ENCODE peak calls at places on chromosome X, in eight cellular contexts. One of them, this sample, is unnamed.

GRCh38 chrX:54076903-54077302 is 32.6 kb upstream of the PHF8 start:
- DNase-seq in RWPE1: peak; percentile 34
- DNase-seq in esophagus squamous epithelium: no peak
- DNase-seq in progenitor cell of endocrine pancreas: no peak
- DNase-seq in GM13976: no peak
- DNase-seq in Peyer's patch: no peak
- DNase-seq in HL-60: no peak
- DNase-seq in astrocyte of the spinal cord: peak; percentile 9
- DNase-seq in this sample: no peak

GRCh38 chrX:43580621-43581020 is 75.5 kb upstream of the MAOA start:
- DNase-seq in RWPE1: no peak
- DNase-seq in astrocyte of the spinal cord: no peak
- DNase-seq in GM13976: no peak
- DNase-seq in esophagus squamous epithelium: no peak
- DNase-seq in progenitor cell of endocrine pancreas: no peak
- DNase-seq in Peyer's patch: no peak
- DNase-seq in HL-60: no peak
- DNase-seq in this sample: no peak

GRCh38 chrX:133674726-133675470 is 259.6 kb upstream of the GPC4 start:
- DNase-seq in esophagus squamous epithelium: no peak
- DNase-seq in RWPE1: peak; percentile 12
- DNase-seq in astrocyte of the spinal cord: no peak
- DNase-seq in Peyer's patch: no peak
- DNase-seq in GM13976: no peak
- DNase-seq in HL-60: no peak
- DNase-seq in progenitor cell of endocrine pancreas: no peak
- DNase-seq in this sample: no peak

GRCh38 chrX:31658360-31658759 is 586.5 kb upstream of the FTHL17 start:
- DNase-seq in esophagus squamous epithelium: no peak
- DNase-seq in astrocyte of the spinal cord: peak; percentile 33
- DNase-seq in Peyer's patch: no peak
- DNase-seq in HL-60: no peak
- DNase-seq in GM13976: no peak
- DNase-seq in RWPE1: peak; percentile 1
- DNase-seq in progenitor cell of endocrine pancreas: no peak
- DNase-seq in this sample: no peak

GRCh38 chrX:67408423-67409079 is 135.3 kb upstream of the AR start:
- DNase-seq in esophagus squamous epithelium: no peak
- DNase-seq in HL-60: no peak
- DNase-seq in Peyer's patch: no peak
- DNase-seq in progenitor cell of endocrine pancreas: no peak
- DNase-seq in GM13976: no peak
- DNase-seq in RWPE1: no peak
- DNase-seq in astrocyte of the spinal cord: no peak
- DNase-seq in this sample: no peak

GRCh38 chrX:143580266-143580665 is 55.6 kb downstream of the SLITRK4 start:
- DNase-seq in RWPE1: peak; percentile 10
- DNase-seq in GM13976: no peak
- DNase-seq in astrocyte of the spinal cord: no peak
- DNase-seq in progenitor cell of endocrine pancreas: no peak
- DNase-seq in esophagus squamous epithelium: no peak
- DNase-seq in HL-60: peak; percentile 70
- DNase-seq in Peyer's patch: no peak
- DNase-seq in this sample: peak; percentile 2

GRCh38 chrX:133681416-133681815 is 266.1 kb upstream of the GPC4 start:
- DNase-seq in Peyer's patch: no peak
- DNase-seq in RWPE1: no peak
- DNase-seq in astrocyte of the spinal cord: no peak
- DNase-seq in HL-60: no peak
- DNase-seq in GM13976: no peak
- DNase-seq in esophagus squamous epithelium: no peak
- DNase-seq in progenitor cell of endocrine pancreas: no peak
- DNase-seq in this sample: no peak

GRCh38 chrX:119690921-119691716 is 1.8 kb downstream of the SEPTIN6 start:
- DNase-seq in progenitor cell of endocrine pancreas: no peak
- DNase-seq in esophagus squamous epithelium: no peak
- DNase-seq in HL-60: peak; percentile 34
- DNase-seq in RWPE1: peak; percentile 10
- DNase-seq in astrocyte of the spinal cord: no peak
- DNase-seq in GM13976: no peak
- DNase-seq in Peyer's patch: no peak
- DNase-seq in this sample: no peak

GRCh38 chrX:41655631-41656030 is 33.1 kb upstream of the GPR34 start:
- DNase-seq in esophagus squamous epithelium: no peak
- DNase-seq in GM13976: no peak
- DNase-seq in Peyer's patch: no peak
- DNase-seq in HL-60: no peak
- DNase-seq in RWPE1: peak; percentile 3
- DNase-seq in astrocyte of the spinal cord: no peak
- DNase-seq in progenitor cell of endocrine pancreas: no peak
- DNase-seq in this sample: no peak

GRCh38 chrX:79133897-79134296 is 10.6 kb upstream of the GPR174 start:
- DNase-seq in Peyer's patch: no peak
- DNase-seq in GM13976: no peak
- DNase-seq in HL-60: no peak
- DNase-seq in progenitor cell of endocrine pancreas: no peak
- DNase-seq in astrocyte of the spinal cord: no peak
- DNase-seq in RWPE1: no peak
- DNase-seq in esophagus squamous epithelium: no peak
- DNase-seq in this sample: no peak

GRCh38 chrX:44439242-44439641 is 95.8 kb upstream of the EFHC2 start:
- DNase-seq in astrocyte of the spinal cord: no peak
- DNase-seq in GM13976: no peak
- DNase-seq in RWPE1: no peak
- DNase-seq in Peyer's patch: no peak
- DNase-seq in progenitor cell of endocrine pancreas: no peak
- DNase-seq in HL-60: no peak
- DNase-seq in esophagus squamous epithelium: no peak
- DNase-seq in this sample: no peak

GRCh38 chrX:10326578-10326977 is 169.8 kb downstream of the CLCN4 start:
- DNase-seq in RWPE1: no peak
- DNase-seq in progenitor cell of endocrine pancreas: no peak
- DNase-seq in astrocyte of the spinal cord: no peak
- DNase-seq in Peyer's patch: no peak
- DNase-seq in esophagus squamous epithelium: no peak
- DNase-seq in HL-60: peak; percentile 7
- DNase-seq in GM13976: no peak
- DNase-seq in this sample: no peak

GRCh38 chrX:77446840-77447239 is 349 bp upstream of the FGF16 start:
- DNase-seq in GM13976: peak; percentile 25
- DNase-seq in RWPE1: no peak
- DNase-seq in progenitor cell of endocrine pancreas: no peak
- DNase-seq in Peyer's patch: no peak
- DNase-seq in esophagus squamous epithelium: no peak
- DNase-seq in astrocyte of the spinal cord: no peak
- DNase-seq in HL-60: no peak
- DNase-seq in this sample: peak; percentile 3

GRCh38 chrX:12617241-12617640 is 174.0 kb upstream of the PRPS2 start:
- DNase-seq in HL-60: no peak
- DNase-seq in GM13976: no peak
- DNase-seq in Peyer's patch: no peak
- DNase-seq in progenitor cell of endocrine pancreas: no peak
- DNase-seq in esophagus squamous epithelium: no peak
- DNase-seq in astrocyte of the spinal cord: no peak
- DNase-seq in RWPE1: no peak
- DNase-seq in this sample: no peak

GRCh38 chrX:63918611-63919010 is 133.6 kb upstream of the ARHGEF9 start:
- DNase-seq in HL-60: no peak
- DNase-seq in progenitor cell of endocrine pancreas: no peak
- DNase-seq in esophagus squamous epithelium: no peak
- DNase-seq in GM13976: no peak
- DNase-seq in Peyer's patch: no peak
- DNase-seq in astrocyte of the spinal cord: peak; percentile 3
- DNase-seq in RWPE1: no peak
- DNase-seq in this sample: peak; percentile 3

GRCh38 chrX:154322890-154323289 is 27.3 kb downstream of the TKTL1 start:
- DNase-seq in HL-60: no peak
- DNase-seq in GM13976: no peak
- DNase-seq in progenitor cell of endocrine pancreas: no peak
- DNase-seq in esophagus squamous epithelium: no peak
- DNase-seq in astrocyte of the spinal cord: no peak
- DNase-seq in RWPE1: no peak
- DNase-seq in Peyer's patch: no peak
- DNase-seq in this sample: no peak

GRCh38 chrX:63581390-63581789 is 203.6 kb downstream of the ARHGEF9 start:
- DNase-seq in astrocyte of the spinal cord: no peak
- DNase-seq in HL-60: no peak
- DNase-seq in Peyer's patch: no peak
- DNase-seq in progenitor cell of endocrine pancreas: no peak
- DNase-seq in RWPE1: no peak
- DNase-seq in esophagus squamous epithelium: no peak
- DNase-seq in GM13976: no peak
- DNase-seq in this sample: no peak

GRCh38 chrX:139446832-139447231 is 83.7 kb upstream of the F9 start:
- DNase-seq in Peyer's patch: no peak
- DNase-seq in esophagus squamous epithelium: no peak
- DNase-seq in astrocyte of the spinal cord: no peak
- DNase-seq in progenitor cell of endocrine pancreas: no peak
- DNase-seq in HL-60: no peak
- DNase-seq in RWPE1: no peak
- DNase-seq in GM13976: no peak
- DNase-seq in this sample: no peak

DNA sequence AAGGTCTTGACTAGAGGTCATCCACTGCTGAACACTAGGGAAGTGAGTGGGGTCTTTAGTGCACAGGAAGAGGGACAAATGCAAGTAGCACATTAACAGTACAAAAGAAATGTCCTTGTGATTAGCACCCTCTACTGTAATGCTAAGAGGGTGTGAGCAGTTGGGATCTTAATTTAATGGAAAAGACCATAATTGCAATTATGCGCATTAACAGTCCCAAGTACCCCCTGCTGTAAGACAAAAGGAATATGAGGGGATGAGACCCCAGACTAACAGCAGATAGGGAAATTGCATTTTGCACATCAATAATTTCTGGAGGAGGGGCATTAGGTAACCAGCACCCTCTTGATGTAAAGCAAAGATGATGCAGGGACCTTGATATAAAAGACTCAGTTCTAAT is 285.0 kb downstream of the CHIC1 start:
- DNase-seq in esophagus squamous epithelium: no peak
- DNase-seq in progenitor cell of endocrine pancreas: no peak
- DNase-seq in HL-60: no peak
- DNase-seq in Peyer's patch: no peak
- DNase-seq in astrocyte of the spinal cord: no peak
- DNase-seq in GM13976: no peak
- DNase-seq in RWPE1: no peak
- DNase-seq in this sample: no peak
- TF ChIP-seq CTCF in esophagus squamous epithelium: no peak
- TF ChIP-seq CTCF in progenitor cell of endocrine pancreas: no peak
- TF ChIP-seq CTCF in HL-60: no peak
- TF ChIP-seq CTCF in Peyer's patch: no peak
- TF ChIP-seq CTCF in astrocyte of the spinal cord: no peak
- TF ChIP-seq CTCF in GM13976: no peak
- TF ChIP-seq CTCF in RWPE1: no peak
- TF ChIP-seq CTCF in this sample: no peak

GRCh38 chrX:95056901-95057300 is 1382.9 kb downstream of the FAM133A start:
- DNase-seq in Peyer's patch: no peak
- DNase-seq in astrocyte of the spinal cord: peak; percentile 49
- DNase-seq in HL-60: no peak
- DNase-seq in progenitor cell of endocrine pancreas: no peak
- DNase-seq in esophagus squamous epithelium: no peak
- DNase-seq in GM13976: no peak
- DNase-seq in RWPE1: no peak
- DNase-seq in this sample: no peak
- TF ChIP-seq CTCF in Peyer's patch: no peak
- TF ChIP-seq CTCF in astrocyte of the spinal cord: peak; percentile 32
- TF ChIP-seq CTCF in HL-60: no peak
- TF ChIP-seq CTCF in progenitor cell of endocrine pancreas: peak; percentile 35
- TF ChIP-seq CTCF in esophagus squamous epithelium: no peak
- TF ChIP-seq CTCF in GM13976: no peak
- TF ChIP-seq CTCF in RWPE1: no peak
- TF ChIP-seq CTCF in this sample: no peak

GRCh38 chrX:20221902-20222301 is 44.8 kb downstream of the RPS6KA3 start:
- DNase-seq in Peyer's patch: no peak
- DNase-seq in progenitor cell of endocrine pancreas: no peak
- DNase-seq in GM13976: no peak
- DNase-seq in RWPE1: no peak
- DNase-seq in HL-60: no peak
- DNase-seq in astrocyte of the spinal cord: no peak
- DNase-seq in esophagus squamous epithelium: no peak
- DNase-seq in this sample: no peak

GRCh38 chrX:20217906-20218305 is 48.8 kb downstream of the RPS6KA3 start:
- DNase-seq in esophagus squamous epithelium: no peak
- DNase-seq in progenitor cell of endocrine pancreas: no peak
- DNase-seq in Peyer's patch: no peak
- DNase-seq in RWPE1: no peak
- DNase-seq in GM13976: no peak
- DNase-seq in astrocyte of the spinal cord: no peak
- DNase-seq in HL-60: no peak
- DNase-seq in this sample: no peak

GRCh38 chrX:20217279-20217678 is 49.4 kb downstream of the RPS6KA3 start:
- DNase-seq in RWPE1: peak; percentile 20
- DNase-seq in progenitor cell of endocrine pancreas: no peak
- DNase-seq in esophagus squamous epithelium: no peak
- DNase-seq in GM13976: no peak
- DNase-seq in astrocyte of the spinal cord: peak; percentile 59
- DNase-seq in HL-60: no peak
- DNase-seq in Peyer's patch: no peak
- DNase-seq in this sample: no peak

GRCh38 chrX:20215565-20215964 is 51.1 kb downstream of the RPS6KA3 start:
- DNase-seq in esophagus squamous epithelium: no peak
- DNase-seq in RWPE1: no peak
- DNase-seq in HL-60: no peak
- DNase-seq in astrocyte of the spinal cord: no peak
- DNase-seq in progenitor cell of endocrine pancreas: no peak
- DNase-seq in GM13976: no peak
- DNase-seq in Peyer's patch: no peak
- DNase-seq in this sample: no peak

DNA sequence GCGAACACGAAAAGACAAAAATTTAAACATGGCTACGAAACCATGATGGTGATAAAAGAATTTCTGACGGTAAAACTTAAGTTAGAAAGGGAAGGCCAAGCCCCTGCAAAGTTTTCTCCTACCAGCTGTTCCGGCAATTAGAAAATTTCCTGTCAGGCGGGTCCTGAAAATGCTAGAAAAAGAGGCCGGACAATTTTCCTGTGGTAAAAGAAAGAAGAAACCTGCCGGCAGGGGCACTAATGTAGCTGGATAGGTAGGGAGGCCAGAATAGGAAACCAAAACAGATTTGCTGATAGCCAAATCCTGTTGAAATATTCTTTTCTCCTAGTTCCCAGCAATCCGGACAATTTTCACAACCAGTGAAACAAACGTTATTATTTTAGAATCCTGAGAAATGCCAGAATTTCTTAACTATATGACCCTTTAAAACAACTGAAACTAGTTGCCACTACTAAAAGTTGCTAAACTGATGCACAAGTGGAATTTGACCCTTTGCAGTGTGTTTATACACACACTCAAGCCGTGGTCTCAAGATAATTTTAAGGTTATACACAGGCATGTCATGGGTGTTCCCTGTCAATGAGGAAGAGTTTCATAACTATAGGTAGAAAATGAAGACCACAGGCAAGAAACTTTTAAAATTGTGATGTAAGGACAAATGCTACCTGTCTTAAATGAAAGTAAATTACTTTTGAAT is 47.8 kb downstream of the RPS6KA3 start:
- DNase-seq in RWPE1: no peak
- DNase-seq in progenitor cell of endocrine pancreas: no peak
- DNase-seq in HL-60: no peak
- DNase-seq in astrocyte of the spinal cord: no peak
- DNase-seq in Peyer's patch: no peak
- DNase-seq in esophagus squamous epithelium: no peak
- DNase-seq in GM13976: no peak
- DNase-seq in this sample: peak; percentile 42
- TF ChIP-seq CTCF in RWPE1: no peak
- TF ChIP-seq CTCF in progenitor cell of endocrine pancreas: peak; percentile 36
- TF ChIP-seq CTCF in HL-60: no peak
- TF ChIP-seq CTCF in astrocyte of the spinal cord: no peak
- TF ChIP-seq CTCF in Peyer's patch: no peak
- TF ChIP-seq CTCF in esophagus squamous epithelium: no peak
- TF ChIP-seq CTCF in GM13976: no peak
- TF ChIP-seq CTCF in this sample: no peak

GRCh38 chrX:36856849-36857248 is 151.3 kb upstream of the FAM47C start:
- DNase-seq in astrocyte of the spinal cord: peak; percentile 3
- DNase-seq in HL-60: no peak
- DNase-seq in Peyer's patch: no peak
- DNase-seq in RWPE1: no peak
- DNase-seq in GM13976: no peak
- DNase-seq in esophagus squamous epithelium: no peak
- DNase-seq in progenitor cell of endocrine pancreas: no peak
- DNase-seq in this sample: no peak
- TF ChIP-seq CTCF in astrocyte of the spinal cord: no peak
- TF ChIP-seq CTCF in HL-60: no peak
- TF ChIP-seq CTCF in Peyer's patch: no peak
- TF ChIP-seq CTCF in RWPE1: no peak
- TF ChIP-seq CTCF in GM13976: no peak
- TF ChIP-seq CTCF in esophagus squamous epithelium: no peak
- TF ChIP-seq CTCF in progenitor cell of endocrine pancreas: no peak
- TF ChIP-seq CTCF in this sample: no peak

This sample was measured in endothelial cell.